ENCODE peak calls at places on chromosomes 7 and 10, in ten cellular contexts. J, D, L, E, Z, P, X, T, Y and B are unnamed samples.
A peak's percentile ranks its signal among the peaks of the same experiment; 100 is the strongest.

GRCh38 chr7:131633342-131633843 is 77.0 kb upstream of the PODXL start:
- DNase-seq in Z (no peak), P (no peak), E (no peak), T (no peak), J (no peak), D (peak; percentile 78), L (no peak), X (no peak), Y (no peak), B (no peak)

GRCh38 chr10:34255075-34255474 is 560.0 kb downstream of the PARD3 start:
- DNase-seq in X (no peak), D (peak; percentile 27), P (no peak), Z (no peak), E (no peak), J (no peak), Y (no peak), T (no peak), L (no peak), B (no peak)

GRCh38 chr10:59708816-59709471 is 706 bp downstream of the SLC16A9 start:
- DNase-seq in X (no peak), D (no peak), P (no peak), L (no peak), Y (no peak), E (no peak), J (peak; percentile 80), Z (no peak), T (no peak), B (peak; percentile 69)

GRCh38 chr7:93284908-93285307 is 52.7 kb downstream of the VPS50 start:
- DNase-seq in X (no peak), T (no peak), L (no peak), Y (no peak), Z (no peak), D (no peak), E (no peak), P (no peak), J (no peak), B (no peak)

GRCh38 chr7:100075418-100075817 is 6.1 kb downstream of the ZNF3 start:
- DNase-seq in L (no peak), X (no peak), P (no peak), D (no peak), Z (no peak), T (no peak), E (no peak), J (no peak), Y (no peak), B (no peak)

GRCh38 chr7:25754333-25754732 is 397.7 kb upstream of the NFE2L3 start:
- DNase-seq in D (no peak), E (no peak), L (no peak), J (no peak), T (no peak), Y (no peak), P (peak; percentile 39), Z (no peak), X (no peak), B (no peak)

GRCh38 chr10:130470286-130470685 is 334.1 kb downstream of the GLRX3 start:
- DNase-seq in Y (no peak), D (no peak), X (no peak), T (no peak), Z (no peak), E (no peak), P (no peak), L (no peak), J (no peak), B (no peak)

GRCh38 chr10:88152720-88153119 is 289.3 kb downstream of the PTEN start:
- DNase-seq in Z (no peak), E (peak; percentile 39), Y (peak; percentile 38), J (no peak), L (no peak), P (no peak), X (peak; percentile 59), T (peak; percentile 100), D (peak; percentile 74), B (no peak)

GRCh38 chr10:75672272-75672671 is 240.8 kb downstream of the LRMDA start:
- DNase-seq in L (no peak), T (no peak), J (no peak), E (peak; percentile 27), X (no peak), Y (no peak), D (no peak), P (no peak), Z (no peak), B (no peak)

GRCh38 chr7:36119005-36119711 is 33.9 kb upstream of the EEPD1 start:
- DNase-seq in X (peak; percentile 82), T (peak; percentile 91), D (peak; percentile 78), Z (no peak), L (no peak), P (peak; percentile 59), J (no peak), Y (no peak), E (peak; percentile 98), B (no peak)

GRCh38 chr7:4931932-4932331 is 27.1 kb downstream of the MMD2 start:
- DNase-seq in D (peak; percentile 30), L (no peak), J (no peak), P (peak; percentile 93), T (no peak), Z (peak; percentile 70), Y (no peak), X (peak; percentile 13), E (no peak), B (no peak)

GRCh38 chr10:49558194-49558593 is 19.3 kb upstream of the ERCC6 start:
- DNase-seq in P (no peak), D (no peak), J (no peak), Z (no peak), Y (no peak), E (no peak), T (no peak), X (no peak), L (no peak), B (no peak)

GRCh38 chr10:92074126-92074887 is 150.7 kb downstream of the BTAF1 start:
- DNase-seq in T (no peak), D (no peak), P (no peak), X (peak; percentile 21), Y (no peak), Z (no peak), J (no peak), E (peak; percentile 54), L (no peak), B (no peak)

GRCh38 chr7:124780608-124781007 is 15.0 kb upstream of the GPR37 start:
- DNase-seq in Y (no peak), T (no peak), Z (no peak), X (no peak), J (no peak), D (no peak), P (no peak), E (no peak), L (no peak), B (no peak)